ENCODE peak calls at places on chromosome 4, in seven cellular contexts. One of them, this sample, is unnamed.

GRCh38 chr4:156971623-156972369 is at the start of gene PDGFC:
- DNase-seq in HepG2: peak
- DNase-seq in SK-N-SH: peak
- DNase-seq in HCT116: no peak
- DNase-seq in K562: peak
- DNase-seq in GM12878: no peak
- DNase-seq in H1: peak
- DNase-seq in this sample: no peak

GRCh38 chr4:157012781-157013180 is 41.2 kb upstream of the PDGFC start:
- DNase-seq in H1: no peak
- DNase-seq in GM12878: no peak
- DNase-seq in SK-N-SH: no peak
- DNase-seq in HepG2: no peak
- DNase-seq in K562: no peak
- DNase-seq in HCT116: no peak
- DNase-seq in this sample: no peak

GRCh38 chr4:127881565-127881869 is 824 bp downstream of the PLK4 start:
- DNase-seq in GM12878: no peak
- DNase-seq in H1: no peak
- DNase-seq in HepG2: no peak
- DNase-seq in K562: no peak
- DNase-seq in SK-N-SH: no peak
- DNase-seq in HCT116: no peak
- DNase-seq in this sample: no peak

GRCh38 chr4:85318415-85318814 is 156.5 kb upstream of the ARHGAP24 start:
- DNase-seq in K562: no peak
- DNase-seq in SK-N-SH: no peak
- DNase-seq in H1: no peak
- DNase-seq in GM12878: no peak
- DNase-seq in HepG2: no peak
- DNase-seq in HCT116: no peak
- DNase-seq in this sample: no peak

GRCh38 chr4:156956947-156957346 is 14.7 kb downstream of the PDGFC start:
- DNase-seq in SK-N-SH: no peak
- DNase-seq in GM12878: no peak
- DNase-seq in H1: no peak
- DNase-seq in K562: no peak
- DNase-seq in HepG2: no peak
- DNase-seq in HCT116: no peak
- DNase-seq in this sample: no peak

GRCh38 chr4:110163327-110164070 is 34.9 kb downstream of the ELOVL6 start:
- DNase-seq in GM12878: no peak
- DNase-seq in HCT116: peak
- DNase-seq in K562: no peak
- DNase-seq in SK-N-SH: no peak
- DNase-seq in HepG2: no peak
- DNase-seq in H1: no peak
- DNase-seq in this sample: no peak

GRCh38 chr4:1375051-1375721 is 28.2 kb downstream of the UVSSA start:
- DNase-seq in H1: no peak
- DNase-seq in K562: no peak
- DNase-seq in SK-N-SH: no peak
- DNase-seq in GM12878: no peak
- DNase-seq in HepG2: no peak
- DNase-seq in HCT116: no peak
- DNase-seq in this sample: no peak

GRCh38 chr4:41509411-41510008 is 28.4 kb upstream of the LIMCH1 start:
- DNase-seq in H1: no peak
- DNase-seq in K562: no peak
- DNase-seq in GM12878: no peak
- DNase-seq in HCT116: no peak
- DNase-seq in HepG2: no peak
- DNase-seq in SK-N-SH: no peak
- DNase-seq in this sample: no peak

GRCh38 chr4:27176400-27176799 is 315.8 kb downstream of the STIM2 start:
- DNase-seq in H1: peak
- DNase-seq in HCT116: peak
- DNase-seq in HepG2: peak
- DNase-seq in SK-N-SH: peak
- DNase-seq in K562: peak
- DNase-seq in GM12878: no peak
- DNase-seq in this sample: peak

GRCh38 chr4:83259586-83259985 is 25.0 kb downstream of the COQ2 start:
- DNase-seq in HepG2: no peak
- DNase-seq in K562: no peak
- DNase-seq in SK-N-SH: no peak
- DNase-seq in H1: no peak
- DNase-seq in GM12878: no peak
- DNase-seq in HCT116: no peak
- DNase-seq in this sample: no peak

GRCh38 chr4:42366959-42367358 is 30.3 kb upstream of the SHISA3 start:
- DNase-seq in H1: no peak
- DNase-seq in GM12878: no peak
- DNase-seq in K562: no peak
- DNase-seq in HCT116: no peak
- DNase-seq in SK-N-SH: no peak
- DNase-seq in HepG2: no peak
- DNase-seq in this sample: no peak

GRCh38 chr4:3322059-3322550 is 29.3 kb downstream of the RGS12 start:
- DNase-seq in H1: no peak
- DNase-seq in K562: no peak
- DNase-seq in HepG2: no peak
- DNase-seq in HCT116: no peak
- DNase-seq in GM12878: no peak
- DNase-seq in SK-N-SH: no peak
- DNase-seq in this sample: peak

GRCh38 chr4:153763404-153763803 is 3.6 kb upstream of the RNF175 start:
- DNase-seq in GM12878: no peak
- DNase-seq in HCT116: no peak
- DNase-seq in SK-N-SH: no peak
- DNase-seq in H1: peak
- DNase-seq in K562: no peak
- DNase-seq in HepG2: no peak
- DNase-seq in this sample: no peak

DNA sequence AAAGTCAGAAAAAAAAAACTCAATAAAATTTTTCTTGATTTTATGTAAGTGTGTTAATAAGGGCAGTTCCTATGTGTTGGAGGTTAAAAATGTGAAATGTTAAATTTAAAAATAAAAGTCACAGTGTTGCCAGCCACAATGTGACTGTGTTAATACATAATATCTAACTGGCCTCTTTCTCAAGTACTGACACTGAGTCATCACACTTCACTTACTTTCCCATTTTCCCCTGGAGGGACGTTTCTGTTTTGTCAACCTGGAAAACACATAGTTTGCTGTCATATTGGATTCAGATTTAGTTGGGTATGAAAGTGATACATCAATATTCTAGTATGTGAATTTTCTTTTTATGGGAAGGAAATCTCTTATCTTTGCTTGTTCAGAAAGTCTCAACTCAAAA is 46.4 kb downstream of the ARHGEF38 start:
- DNase-seq in SK-N-SH: no peak
- DNase-seq in GM12878: no peak
- DNase-seq in K562: no peak
- DNase-seq in H1: no peak
- DNase-seq in HepG2: no peak
- DNase-seq in HCT116: no peak
- DNase-seq in this sample: no peak
- TF ChIP-seq YY1 in SK-N-SH: no peak
- TF ChIP-seq YY1 in GM12878: no peak
- TF ChIP-seq YY1 in K562: no peak
- TF ChIP-seq YY1 in H1: no peak
- TF ChIP-seq YY1 in HepG2: no peak
- TF ChIP-seq YY1 in HCT116: no peak
- TF ChIP-seq YY1 in this sample: no peak

GRCh38 chr4:186724861-186725419 is 1.3 kb upstream of the FAT1 start:
- DNase-seq in GM12878: no peak
- DNase-seq in SK-N-SH: no peak
- DNase-seq in H1: no peak
- DNase-seq in HepG2: no peak
- DNase-seq in K562: no peak
- DNase-seq in HCT116: no peak
- DNase-seq in this sample: no peak
- H3K4me3 ChIP-seq in GM12878: no peak
- H3K4me3 ChIP-seq in SK-N-SH: peak
- H3K4me3 ChIP-seq in H1: peak
- H3K4me3 ChIP-seq in HepG2: peak
- H3K4me3 ChIP-seq in K562: peak
- H3K4me3 ChIP-seq in HCT116: peak
- H3K4me3 ChIP-seq in this sample: peak

GRCh38 chr4:106367072-106367471 is 1.5 kb downstream of the GIMD1 start:
- DNase-seq in H1: no peak
- DNase-seq in K562: no peak
- DNase-seq in SK-N-SH: no peak
- DNase-seq in HepG2: no peak
- DNase-seq in GM12878: no peak
- DNase-seq in HCT116: no peak
- DNase-seq in this sample: no peak

GRCh38 chr4:106370214-106370613 is 1.6 kb upstream of the GIMD1 start:
- DNase-seq in K562: no peak
- DNase-seq in HCT116: no peak
- DNase-seq in HepG2: no peak
- DNase-seq in H1: no peak
- DNase-seq in GM12878: no peak
- DNase-seq in SK-N-SH: no peak
- DNase-seq in this sample: no peak

GRCh38 chr4:106369456-106370060 is 980 bp upstream of the GIMD1 start:
- DNase-seq in HepG2: peak
- DNase-seq in HCT116: peak
- DNase-seq in GM12878: peak
- DNase-seq in K562: peak
- DNase-seq in SK-N-SH: peak
- DNase-seq in H1: no peak
- DNase-seq in this sample: peak

GRCh38 chr4:106371166-106371565 is 2.6 kb upstream of the GIMD1 start:
- DNase-seq in SK-N-SH: no peak
- DNase-seq in H1: no peak
- DNase-seq in HepG2: no peak
- DNase-seq in GM12878: no peak
- DNase-seq in K562: no peak
- DNase-seq in HCT116: no peak
- DNase-seq in this sample: no peak

GRCh38 chr4:106368678-106369077 is at the start of gene GIMD1:
- DNase-seq in GM12878: no peak
- DNase-seq in SK-N-SH: no peak
- DNase-seq in HCT116: no peak
- DNase-seq in HepG2: no peak
- DNase-seq in H1: no peak
- DNase-seq in K562: no peak
- DNase-seq in this sample: no peak
- H3K9ac ChIP-seq in GM12878: no peak
- H3K9ac ChIP-seq in SK-N-SH: no peak
- H3K9ac ChIP-seq in HCT116: no peak
- H3K9ac ChIP-seq in HepG2: no peak
- H3K9ac ChIP-seq in H1: no peak
- H3K9ac ChIP-seq in K562: no peak
- H3K9ac ChIP-seq in this sample: no peak

GRCh38 chr4:140806175-140806574 is 50.0 kb upstream of the TBC1D9 start:
- DNase-seq in HCT116: no peak
- DNase-seq in SK-N-SH: no peak
- DNase-seq in H1: no peak
- DNase-seq in K562: no peak
- DNase-seq in GM12878: peak
- DNase-seq in HepG2: no peak
- DNase-seq in this sample: no peak

GRCh38 chr4:140799686-140800225 is 43.6 kb upstream of the TBC1D9 start:
- DNase-seq in HCT116: no peak
- DNase-seq in HepG2: no peak
- DNase-seq in SK-N-SH: no peak
- DNase-seq in GM12878: no peak
- DNase-seq in K562: no peak
- DNase-seq in H1: no peak
- DNase-seq in this sample: no peak

GRCh38 chr4:140800686-140801085 is 44.5 kb upstream of the TBC1D9 start:
- DNase-seq in HCT116: no peak
- DNase-seq in K562: no peak
- DNase-seq in HepG2: no peak
- DNase-seq in H1: no peak
- DNase-seq in SK-N-SH: no peak
- DNase-seq in GM12878: no peak
- DNase-seq in this sample: no peak

GRCh38 chr4:140805293-140805692 is 49.1 kb upstream of the TBC1D9 start:
- DNase-seq in HCT116: no peak
- DNase-seq in H1: no peak
- DNase-seq in GM12878: no peak
- DNase-seq in HepG2: no peak
- DNase-seq in SK-N-SH: no peak
- DNase-seq in K562: no peak
- DNase-seq in this sample: no peak

DNA sequence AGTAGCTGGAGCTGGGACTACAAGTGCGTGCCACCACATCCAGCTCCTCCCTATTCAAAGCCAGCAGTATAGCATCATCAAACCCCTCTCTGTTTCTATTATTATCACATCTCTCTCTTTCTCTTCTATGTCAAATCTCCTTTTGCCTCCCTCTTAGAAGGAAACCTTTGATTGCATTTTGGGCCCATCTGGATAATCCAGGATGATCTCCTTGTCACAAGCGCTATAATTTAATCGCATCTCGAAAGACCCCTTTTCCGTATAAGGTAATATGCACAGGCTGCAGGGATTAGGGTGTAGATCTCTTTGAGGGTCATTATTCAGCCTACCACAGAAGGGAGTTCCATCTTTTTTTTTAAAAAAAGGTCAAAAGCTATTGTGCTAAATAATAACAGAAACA is 46.4 kb upstream of the TBC1D9 start:
- DNase-seq in H1: no peak
- DNase-seq in K562: no peak
- DNase-seq in HepG2: no peak
- DNase-seq in HCT116: no peak
- DNase-seq in GM12878: no peak
- DNase-seq in SK-N-SH: no peak
- DNase-seq in this sample: no peak
- TF ChIP-seq YY1 in H1: no peak
- TF ChIP-seq YY1 in K562: no peak
- TF ChIP-seq YY1 in HepG2: no peak
- TF ChIP-seq YY1 in HCT116: no peak
- TF ChIP-seq YY1 in GM12878: no peak
- TF ChIP-seq YY1 in SK-N-SH: no peak
- TF ChIP-seq YY1 in this sample: no peak

DNA sequence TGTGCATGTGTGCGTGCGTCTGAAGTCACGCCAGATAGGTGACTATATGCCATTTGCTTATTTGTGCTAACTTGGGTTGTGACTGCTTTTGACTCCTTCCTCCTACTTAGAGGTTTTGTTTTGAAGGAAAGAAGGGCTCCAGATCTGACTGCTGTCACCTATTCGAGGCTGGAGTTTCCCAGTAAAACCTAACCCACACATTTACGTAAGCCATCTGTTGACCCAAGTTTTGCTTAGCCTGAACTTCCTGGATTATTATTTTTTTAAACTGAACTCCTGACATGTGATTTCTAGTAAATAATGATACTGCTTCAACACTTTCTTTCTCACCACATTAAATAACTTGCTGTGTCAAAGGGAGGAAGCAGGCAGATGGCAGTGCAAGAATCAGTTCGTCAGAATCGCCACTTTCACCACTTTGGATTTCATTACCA is 41.5 kb downstream of the DTHD1 start:
- DNase-seq in HCT116: no peak
- DNase-seq in SK-N-SH: no peak
- DNase-seq in H1: no peak
- DNase-seq in K562: no peak
- DNase-seq in HepG2: no peak
- DNase-seq in GM12878: peak
- DNase-seq in this sample: no peak
- H3K4me3 ChIP-seq in HCT116: no peak
- H3K4me3 ChIP-seq in SK-N-SH: no peak
- H3K4me3 ChIP-seq in H1: no peak
- H3K4me3 ChIP-seq in K562: no peak
- H3K4me3 ChIP-seq in HepG2: no peak
- H3K4me3 ChIP-seq in GM12878: no peak
- H3K4me3 ChIP-seq in this sample: no peak

GRCh38 chr4:11230888-11231287 is 197.8 kb downstream of the HS3ST1 start:
- DNase-seq in HepG2: no peak
- DNase-seq in HCT116: no peak
- DNase-seq in K562: no peak
- DNase-seq in GM12878: no peak
- DNase-seq in SK-N-SH: no peak
- DNase-seq in H1: no peak
- DNase-seq in this sample: peak
- H3K9ac ChIP-seq in HepG2: no peak
- H3K9ac ChIP-seq in HCT116: no peak
- H3K9ac ChIP-seq in K562: no peak
- H3K9ac ChIP-seq in GM12878: no peak
- H3K9ac ChIP-seq in SK-N-SH: no peak
- H3K9ac ChIP-seq in H1: no peak
- H3K9ac ChIP-seq in this sample: no peak

This sample was measured in NT2/D1.